ENCODE peak calls at places on chromosomes 3 and 15, in nine cellular contexts. T is tibial nerve, N is upper lobe of left lung, V is K562, G is suprapubic skin, Y is SK-N-SH, Z is sigmoid colon, R is stomach, J is ovary. C is an unnamed sample.

GRCh38 chr3:156307704-156308103 is 187.3 kb downstream of the KCNAB1 start:
- DNase-seq in T (peak; percentile 79), N (no peak), V (no peak), G (no peak), Y (no peak), Z (peak; percentile 81), R (peak; percentile 88), J (peak; percentile 57), C (no peak)

GRCh38 chr3:125318859-125319258 is 56.3 kb downstream of the ZNF148 start:
- DNase-seq in T (no peak), N (no peak), V (no peak), G (no peak), Y (no peak), Z (no peak), R (no peak), J (no peak), C (no peak)

GRCh38 chr3:45092132-45093031 is 53.8 kb downstream of the CDCP1 start:
- DNase-seq in T (no peak), N (no peak), V (peak; percentile 91), G (no peak), Y (no peak), Z (no peak), R (no peak), J (no peak), C (no peak)

GRCh38 chr3:158711886-158712285 is 20.4 kb downstream of the RARRES1 start:
- DNase-seq in T (no peak), N (no peak), V (no peak), G (no peak), Y (no peak), Z (no peak), R (no peak), J (no peak), C (no peak)

GRCh38 chr3:185813205-185813604 is 11.6 kb downstream of the IGF2BP2 start:
- DNase-seq in T (no peak), N (no peak), V (no peak), G (no peak), Y (no peak), Z (no peak), R (no peak), J (no peak), C (no peak)

GRCh38 chr3:146071636-146072035 is 89.3 kb downstream of the PLOD2 start:
- DNase-seq in T (no peak), N (no peak), V (no peak), G (no peak), Y (no peak), Z (no peak), R (no peak), J (no peak), C (no peak)

GRCh38 chr3:177816667-177817208 is 619.5 kb upstream of the TBL1XR1 start:
- DNase-seq in T (no peak), N (peak; percentile 51), V (no peak), G (no peak), Y (no peak), Z (no peak), R (no peak), J (no peak), C (no peak)

GRCh38 chr3:115861166-115861733 is 237.9 kb downstream of the GAP43 start:
- DNase-seq in T (no peak), N (no peak), V (no peak), G (no peak), Y (no peak), Z (no peak), R (no peak), J (no peak), C (no peak)

GRCh38 chr3:99789322-99789721 is 28.3 kb upstream of the CMSS1 start:
- DNase-seq in T (peak; percentile 64), N (peak; percentile 27), V (peak; percentile 25), G (no peak), Y (peak; percentile 62), Z (no peak), R (no peak), J (peak; percentile 27), C (no peak)

GRCh38 chr3:187587012-187587544 is 83.1 kb downstream of the SST start:
- DNase-seq in T (no peak), N (no peak), V (no peak), G (no peak), Y (no peak), Z (no peak), R (no peak), J (no peak), C (no peak)

GRCh38 chr3:5220667-5221431 is 33.3 kb downstream of the EDEM1 start:
- DNase-seq in T (no peak), N (no peak), V (no peak), G (no peak), Y (no peak), Z (no peak), R (no peak), J (no peak), C (no peak)
- TF ChIP-seq EP300 in T (no peak), N (no peak), V (no peak), G (no peak), Y (no peak), Z (no peak), R (no peak), J (no peak), C (no peak)

DNA sequence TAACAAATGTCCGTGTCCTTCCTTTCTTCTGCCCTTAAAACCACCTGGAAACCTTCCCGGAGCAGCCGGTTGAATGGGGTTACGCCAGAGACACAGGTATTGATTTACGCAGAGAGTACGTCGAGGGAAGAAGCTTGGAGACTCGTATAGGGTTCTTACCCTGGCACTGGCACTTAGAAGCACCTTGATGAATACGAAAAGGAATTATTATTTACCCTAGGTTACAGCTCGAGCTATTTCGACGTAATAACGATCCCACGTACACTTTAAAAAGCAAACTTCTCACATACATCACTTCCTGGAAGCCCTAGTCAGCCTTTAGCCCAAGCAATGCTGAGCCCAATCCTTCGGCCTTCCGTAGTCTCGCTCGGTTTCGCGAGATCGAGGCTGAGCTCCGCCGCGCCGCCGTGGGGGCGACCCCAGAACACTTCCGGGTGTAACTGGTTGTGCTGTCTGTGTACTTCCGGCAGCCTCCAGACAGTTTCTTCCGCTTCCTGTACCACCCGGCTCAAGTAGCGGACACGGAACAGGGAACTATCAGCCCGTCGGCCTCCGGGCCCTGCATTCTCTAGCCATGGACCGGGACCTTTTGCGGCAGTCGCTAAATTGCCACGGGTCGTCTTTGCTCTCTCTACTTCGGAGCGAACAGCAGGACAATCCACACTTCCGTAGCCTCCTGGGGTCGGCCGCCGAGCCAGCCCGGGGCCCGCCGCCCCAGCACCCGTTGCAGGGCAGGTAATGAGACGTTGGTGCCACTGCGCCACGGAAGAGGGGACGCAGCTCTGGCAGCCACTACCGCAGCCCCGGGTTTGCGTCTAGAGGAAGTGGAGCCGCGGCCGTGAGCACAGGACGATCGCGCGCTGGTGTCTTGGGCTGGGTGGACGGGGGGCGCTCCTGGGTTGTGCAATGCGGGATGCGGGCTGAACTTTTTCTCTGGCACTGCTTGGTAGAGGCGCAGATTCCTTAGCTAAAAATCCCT is at the start of gene TTC14:
- DNase-seq in T (peak; percentile 76), N (peak; percentile 93), V (peak; percentile 93), G (peak; percentile 93), Y (peak; percentile 93), Z (peak; percentile 94), R (peak; percentile 86), J (peak; percentile 93), C (peak; percentile 97)
- TF ChIP-seq CTCF in T (no peak), N (no peak), V (peak; percentile 13), G (no peak), Y (peak; percentile 32), Z (no peak), R (no peak), J (no peak), C (no peak)

GRCh38 chr3:24003466-24003865 is 58.4 kb downstream of the NR1D2 start:
- DNase-seq in T (no peak), N (no peak), V (no peak), G (no peak), Y (no peak), Z (no peak), R (no peak), J (no peak), C (no peak)
- TF ChIP-seq EP300 in T (no peak), N (no peak), V (no peak), G (no peak), Y (no peak), Z (no peak), R (no peak), J (no peak), C (no peak)

GRCh38 chr3:191804935-191805334 is 344.0 kb downstream of the PYDC2 start:
- DNase-seq in T (no peak), N (no peak), V (no peak), G (no peak), Y (no peak), Z (no peak), R (no peak), J (no peak), C (no peak)
- TF ChIP-seq CTCF in T (no peak), N (no peak), V (no peak), G (no peak), Y (no peak), Z (no peak), R (no peak), J (no peak), C (no peak)

GRCh38 chr15:45134682-45135604 is 5.1 kb downstream of the DUOX1 start:
- DNase-seq in T (no peak), N (peak; percentile 56), V (no peak), G (no peak), Y (no peak), Z (no peak), R (peak; percentile 57), J (no peak), C (no peak)
- TF ChIP-seq EP300 in T (no peak), N (no peak), V (no peak), G (no peak), Y (no peak), Z (no peak), R (no peak), J (no peak), C (no peak)

GRCh38 chr3:9035473-9035872 is 72.2 kb upstream of the RAD18 start:
- DNase-seq in T (no peak), N (no peak), V (no peak), G (no peak), Y (no peak), Z (no peak), R (no peak), J (no peak), C (no peak)

GRCh38 chr3:9032236-9032777 is 69.0 kb upstream of the RAD18 start:
- DNase-seq in T (no peak), N (no peak), V (no peak), G (no peak), Y (no peak), Z (no peak), R (no peak), J (no peak), C (no peak)

GRCh38 chr3:9037113-9037715 is 73.9 kb upstream of the RAD18 start:
- DNase-seq in T (peak; percentile 64), N (no peak), V (no peak), G (no peak), Y (peak; percentile 51), Z (peak; percentile 85), R (no peak), J (peak; percentile 30), C (no peak)

GRCh38 chr3:9036327-9037112 is 73.2 kb upstream of the RAD18 start:
- DNase-seq in T (peak; percentile 57), N (no peak), V (no peak), G (peak; percentile 82), Y (peak; percentile 54), Z (peak; percentile 93), R (peak; percentile 45), J (peak; percentile 90), C (no peak)

DNA sequence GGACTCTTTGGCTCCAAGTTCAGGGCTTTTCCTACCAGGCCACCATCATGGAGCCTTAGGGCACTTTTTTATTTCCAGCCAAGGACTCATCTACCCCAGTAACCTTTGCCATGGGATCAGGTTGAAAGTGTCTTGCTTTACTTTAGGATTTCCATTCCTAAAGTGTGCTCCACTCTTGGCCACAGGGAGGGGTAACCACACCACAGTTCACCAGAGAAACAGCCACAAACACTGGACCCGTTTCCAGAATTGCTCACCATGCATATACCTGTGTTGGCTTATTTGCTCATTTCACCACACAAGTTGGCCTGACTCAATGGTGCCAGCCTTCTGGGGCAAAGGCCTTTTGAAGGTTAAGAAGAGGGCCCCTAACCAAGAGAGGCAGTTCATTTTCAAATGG is 70.6 kb upstream of the RAD18 start:
- DNase-seq in T (no peak), N (no peak), V (no peak), G (no peak), Y (no peak), Z (no peak), R (no peak), J (no peak), C (no peak)
- TF ChIP-seq CTCF in T (no peak), N (no peak), V (no peak), G (no peak), Y (no peak), Z (no peak), R (no peak), J (no peak), C (no peak)

C was measured in esophagus muscularis mucosa.